ENCODE peak calls at places on chromosomes 13 and 19, in ten cellular contexts. One of them, this sample, is unnamed.

GRCh38 chr13:77784531-77784930 is 87.0 kb downstream of the SLAIN1 start:
- DNase-seq in fibroblast of mammary gland: no peak
- DNase-seq in AG09309: no peak
- DNase-seq in ecto neural progenitor cell: no peak
- DNase-seq in NCI-H1930: peak
- DNase-seq in activated CD8-positive, alpha-beta memory T cell treated with anti-CD3 and anti-CD28 coated beads for 24 hours: no peak
- DNase-seq in T-helper 1 cell: no peak
- DNase-seq in neural progenitor cell: peak
- DNase-seq in non-pigmented ciliary epithelial cell: no peak
- DNase-seq in anterior cingulate cortex: no peak
- DNase-seq in this sample: no peak

GRCh38 chr13:90760639-90761038 is 586.8 kb upstream of the MIR17HG start:
- DNase-seq in fibroblast of mammary gland: no peak
- DNase-seq in AG09309: no peak
- DNase-seq in ecto neural progenitor cell: no peak
- DNase-seq in NCI-H1930: no peak
- DNase-seq in activated CD8-positive, alpha-beta memory T cell treated with anti-CD3 and anti-CD28 coated beads for 24 hours: no peak
- DNase-seq in T-helper 1 cell: no peak
- DNase-seq in neural progenitor cell: no peak
- DNase-seq in non-pigmented ciliary epithelial cell: no peak
- DNase-seq in anterior cingulate cortex: no peak
- DNase-seq in this sample: no peak

GRCh38 chr19:31572671-31573298 is 223.5 kb upstream of the TSHZ3 start:
- DNase-seq in fibroblast of mammary gland: no peak
- DNase-seq in AG09309: no peak
- DNase-seq in ecto neural progenitor cell: peak
- DNase-seq in NCI-H1930: no peak
- DNase-seq in activated CD8-positive, alpha-beta memory T cell treated with anti-CD3 and anti-CD28 coated beads for 24 hours: no peak
- DNase-seq in T-helper 1 cell: no peak
- DNase-seq in neural progenitor cell: peak
- DNase-seq in non-pigmented ciliary epithelial cell: no peak
- DNase-seq in anterior cingulate cortex: no peak
- DNase-seq in this sample: no peak

GRCh38 chr13:35157143-35157755 is 215.2 kb downstream of the NBEA start:
- DNase-seq in fibroblast of mammary gland: peak
- DNase-seq in AG09309: no peak
- DNase-seq in ecto neural progenitor cell: no peak
- DNase-seq in NCI-H1930: peak
- DNase-seq in activated CD8-positive, alpha-beta memory T cell treated with anti-CD3 and anti-CD28 coated beads for 24 hours: no peak
- DNase-seq in T-helper 1 cell: no peak
- DNase-seq in neural progenitor cell: peak
- DNase-seq in non-pigmented ciliary epithelial cell: peak
- DNase-seq in anterior cingulate cortex: no peak
- DNase-seq in this sample: peak

GRCh38 chr13:67518785-67519184 is 288.6 kb upstream of the PCDH9 start:
- DNase-seq in fibroblast of mammary gland: no peak
- DNase-seq in AG09309: no peak
- DNase-seq in ecto neural progenitor cell: no peak
- DNase-seq in NCI-H1930: no peak
- DNase-seq in activated CD8-positive, alpha-beta memory T cell treated with anti-CD3 and anti-CD28 coated beads for 24 hours: no peak
- DNase-seq in T-helper 1 cell: no peak
- DNase-seq in neural progenitor cell: peak
- DNase-seq in non-pigmented ciliary epithelial cell: no peak
- DNase-seq in anterior cingulate cortex: no peak
- DNase-seq in this sample: no peak

GRCh38 chr19:55369651-55370304 is 485 bp downstream of the IL11 start:
- DNase-seq in fibroblast of mammary gland: peak
- DNase-seq in AG09309: no peak
- DNase-seq in ecto neural progenitor cell: peak
- DNase-seq in NCI-H1930: peak
- DNase-seq in activated CD8-positive, alpha-beta memory T cell treated with anti-CD3 and anti-CD28 coated beads for 24 hours: peak
- DNase-seq in T-helper 1 cell: no peak
- DNase-seq in neural progenitor cell: peak
- DNase-seq in non-pigmented ciliary epithelial cell: no peak
- DNase-seq in anterior cingulate cortex: no peak
- DNase-seq in this sample: peak

GRCh38 chr13:44280461-44280860 is 93.2 kb upstream of the SERP2 start:
- DNase-seq in fibroblast of mammary gland: peak
- DNase-seq in AG09309: no peak
- DNase-seq in ecto neural progenitor cell: no peak
- DNase-seq in NCI-H1930: no peak
- DNase-seq in activated CD8-positive, alpha-beta memory T cell treated with anti-CD3 and anti-CD28 coated beads for 24 hours: no peak
- DNase-seq in T-helper 1 cell: no peak
- DNase-seq in neural progenitor cell: no peak
- DNase-seq in non-pigmented ciliary epithelial cell: peak
- DNase-seq in anterior cingulate cortex: no peak
- DNase-seq in this sample: no peak

GRCh38 chr19:35742121-35742724 is at the start of gene IGFLR1:
- DNase-seq in fibroblast of mammary gland: no peak
- DNase-seq in AG09309: no peak
- DNase-seq in ecto neural progenitor cell: no peak
- DNase-seq in NCI-H1930: no peak
- DNase-seq in activated CD8-positive, alpha-beta memory T cell treated with anti-CD3 and anti-CD28 coated beads for 24 hours: peak
- DNase-seq in T-helper 1 cell: no peak
- DNase-seq in neural progenitor cell: no peak
- DNase-seq in non-pigmented ciliary epithelial cell: no peak
- DNase-seq in anterior cingulate cortex: no peak
- DNase-seq in this sample: no peak

GRCh38 chr13:66402071-66402470 is 828.1 kb downstream of the PCDH9 start:
- DNase-seq in fibroblast of mammary gland: peak
- DNase-seq in AG09309: no peak
- DNase-seq in ecto neural progenitor cell: no peak
- DNase-seq in NCI-H1930: peak
- DNase-seq in activated CD8-positive, alpha-beta memory T cell treated with anti-CD3 and anti-CD28 coated beads for 24 hours: no peak
- DNase-seq in T-helper 1 cell: no peak
- DNase-seq in neural progenitor cell: no peak
- DNase-seq in non-pigmented ciliary epithelial cell: no peak
- DNase-seq in anterior cingulate cortex: no peak
- DNase-seq in this sample: no peak

GRCh38 chr19:44955500-44956439 is 590 bp downstream of the CLPTM1 start:
- DNase-seq in fibroblast of mammary gland: no peak
- DNase-seq in AG09309: no peak
- DNase-seq in ecto neural progenitor cell: no peak
- DNase-seq in NCI-H1930: no peak
- DNase-seq in activated CD8-positive, alpha-beta memory T cell treated with anti-CD3 and anti-CD28 coated beads for 24 hours: peak
- DNase-seq in T-helper 1 cell: no peak
- DNase-seq in neural progenitor cell: no peak
- DNase-seq in non-pigmented ciliary epithelial cell: no peak
- DNase-seq in anterior cingulate cortex: no peak
- DNase-seq in this sample: no peak

GRCh38 chr13:32019612-32020233 is 11.9 kb upstream of the FRY start:
- DNase-seq in fibroblast of mammary gland: peak
- DNase-seq in AG09309: no peak
- DNase-seq in ecto neural progenitor cell: peak
- DNase-seq in NCI-H1930: peak
- DNase-seq in activated CD8-positive, alpha-beta memory T cell treated with anti-CD3 and anti-CD28 coated beads for 24 hours: no peak
- DNase-seq in T-helper 1 cell: no peak
- DNase-seq in neural progenitor cell: peak
- DNase-seq in non-pigmented ciliary epithelial cell: peak
- DNase-seq in anterior cingulate cortex: no peak
- DNase-seq in this sample: peak

GRCh38 chr13:67296511-67296910 is 66.4 kb upstream of the PCDH9 start:
- DNase-seq in fibroblast of mammary gland: peak
- DNase-seq in AG09309: no peak
- DNase-seq in ecto neural progenitor cell: no peak
- DNase-seq in NCI-H1930: no peak
- DNase-seq in activated CD8-positive, alpha-beta memory T cell treated with anti-CD3 and anti-CD28 coated beads for 24 hours: no peak
- DNase-seq in T-helper 1 cell: no peak
- DNase-seq in neural progenitor cell: no peak
- DNase-seq in non-pigmented ciliary epithelial cell: no peak
- DNase-seq in anterior cingulate cortex: no peak
- DNase-seq in this sample: no peak

GRCh38 chr19:35135389-35135909 is 590 bp upstream of the LGI4 start:
- DNase-seq in fibroblast of mammary gland: peak
- DNase-seq in AG09309: no peak
- DNase-seq in ecto neural progenitor cell: peak
- DNase-seq in NCI-H1930: peak
- DNase-seq in activated CD8-positive, alpha-beta memory T cell treated with anti-CD3 and anti-CD28 coated beads for 24 hours: peak
- DNase-seq in T-helper 1 cell: no peak
- DNase-seq in neural progenitor cell: peak
- DNase-seq in non-pigmented ciliary epithelial cell: no peak
- DNase-seq in anterior cingulate cortex: peak
- DNase-seq in this sample: peak

GRCh38 chr19:40815223-40815622 is 16.2 kb downstream of the EGLN2 start:
- DNase-seq in fibroblast of mammary gland: no peak
- DNase-seq in AG09309: no peak
- DNase-seq in ecto neural progenitor cell: no peak
- DNase-seq in NCI-H1930: no peak
- DNase-seq in activated CD8-positive, alpha-beta memory T cell treated with anti-CD3 and anti-CD28 coated beads for 24 hours: no peak
- DNase-seq in T-helper 1 cell: no peak
- DNase-seq in neural progenitor cell: peak
- DNase-seq in non-pigmented ciliary epithelial cell: no peak
- DNase-seq in anterior cingulate cortex: no peak
- DNase-seq in this sample: no peak

GRCh38 chr13:30446122-30446500 is 19.6 kb downstream of the HMGB1 start:
- DNase-seq in fibroblast of mammary gland: no peak
- DNase-seq in AG09309: no peak
- DNase-seq in ecto neural progenitor cell: no peak
- DNase-seq in NCI-H1930: no peak
- DNase-seq in activated CD8-positive, alpha-beta memory T cell treated with anti-CD3 and anti-CD28 coated beads for 24 hours: peak
- DNase-seq in T-helper 1 cell: no peak
- DNase-seq in neural progenitor cell: peak
- DNase-seq in non-pigmented ciliary epithelial cell: no peak
- DNase-seq in anterior cingulate cortex: no peak
- DNase-seq in this sample: no peak

GRCh38 chr19:2385053-2385721 is 25.1 kb downstream of the TMPRSS9 start:
- DNase-seq in fibroblast of mammary gland: peak
- DNase-seq in AG09309: peak
- DNase-seq in ecto neural progenitor cell: peak
- DNase-seq in NCI-H1930: peak
- DNase-seq in activated CD8-positive, alpha-beta memory T cell treated with anti-CD3 and anti-CD28 coated beads for 24 hours: no peak
- DNase-seq in T-helper 1 cell: no peak
- DNase-seq in neural progenitor cell: peak
- DNase-seq in non-pigmented ciliary epithelial cell: peak
- DNase-seq in anterior cingulate cortex: no peak
- DNase-seq in this sample: peak

GRCh38 chr19:51064534-51065220 is at the start of gene KLK13:
- DNase-seq in fibroblast of mammary gland: peak
- DNase-seq in AG09309: no peak
- DNase-seq in ecto neural progenitor cell: no peak
- DNase-seq in NCI-H1930: no peak
- DNase-seq in activated CD8-positive, alpha-beta memory T cell treated with anti-CD3 and anti-CD28 coated beads for 24 hours: no peak
- DNase-seq in T-helper 1 cell: no peak
- DNase-seq in neural progenitor cell: peak
- DNase-seq in non-pigmented ciliary epithelial cell: no peak
- DNase-seq in anterior cingulate cortex: no peak
- DNase-seq in this sample: no peak

This sample was measured in HuH-7.